ENCODE peak calls at places on chromosomes 12 and 14, in five cellular contexts. Q is AG09309, B is fibroblast of lung, M is fibroblast of the aortic adventitia, S is foreskin fibroblast. K is an unnamed sample.

GRCh38 chr12:62625238-62625637 is 158.6 kb downstream of the MON2 start:
- DNase-seq in Q (no peak), B (no peak), M (peak), S (peak), K (peak)

GRCh38 chr12:6178981-6179761 is 21.0 kb upstream of the CD9 start:
- DNase-seq in Q (no peak), B (no peak), M (no peak), S (peak), K (peak)

GRCh38 chr14:52596861-52597260 is 44.2 kb downstream of the GPR137C start:
- DNase-seq in Q (no peak), B (no peak), M (no peak), S (no peak), K (no peak)

GRCh38 chr12:14394317-14395058 is 29.0 kb downstream of the ATF7IP start:
- DNase-seq in Q (no peak), B (peak), M (peak), S (peak), K (peak)

GRCh38 chr12:110680032-110680431 is 8.9 kb downstream of the HVCN1 start:
- DNase-seq in Q (no peak), B (no peak), M (no peak), S (no peak), K (no peak)

GRCh38 chr12:104237930-104238329 is 22.4 kb downstream of the TXNRD1 start:
- DNase-seq in Q (no peak), B (no peak), M (no peak), S (no peak), K (no peak)

GRCh38 chr12:53207042-53207441 is at the start of gene ITGB7:
- DNase-seq in Q (no peak), B (no peak), M (no peak), S (no peak), K (no peak)

GRCh38 chr12:58156697-58157096 is 215.3 kb downstream of the ATP23 start:
- DNase-seq in Q (no peak), B (no peak), M (no peak), S (no peak), K (no peak)

GRCh38 chr14:66496188-66496807 is 10.1 kb downstream of the CCDC196 start:
- DNase-seq in Q (no peak), B (peak), M (peak), S (no peak), K (peak)

GRCh38 chr12:75933136-75933535 is 98.4 kb downstream of the PHLDA1 start:
- DNase-seq in Q (peak), B (peak), M (peak), S (peak), K (peak)

GRCh38 chr12:56029166-56029519 is 8.3 kb downstream of the IKZF4 start:
- DNase-seq in Q (peak), B (peak), M (peak), S (peak), K (no peak)

GRCh38 chr14:99537399-99537798 is 56.2 kb downstream of the CCNK start:
- DNase-seq in Q (no peak), B (peak), M (peak), S (peak), K (peak)

DNA sequence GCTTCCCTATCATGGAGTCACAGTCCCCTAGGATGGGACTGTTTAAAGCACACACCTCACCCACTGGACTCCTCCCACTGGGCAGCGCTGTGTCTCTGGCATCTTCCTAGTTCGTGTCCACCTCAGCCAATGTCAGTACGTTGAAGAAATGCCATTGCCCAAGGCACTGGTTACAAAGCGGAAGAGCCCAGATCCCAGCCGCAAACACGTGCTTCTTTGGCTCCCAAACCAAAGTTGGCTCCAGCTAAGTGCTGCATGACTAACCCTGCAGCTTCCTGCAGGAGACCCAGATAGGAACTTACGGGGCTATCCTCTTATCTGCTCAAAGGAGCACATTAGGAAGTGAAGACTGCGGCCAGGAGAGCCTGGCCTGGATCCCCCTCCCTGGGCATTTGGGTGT is 9.3 kb downstream of the SYNE3 start:
- DNase-seq in Q (peak), B (peak), M (peak), S (peak), K (peak)
- H3K4me3 ChIP-seq in Q (no peak), B (no peak), M (no peak), S (no peak), K (no peak)

DNA sequence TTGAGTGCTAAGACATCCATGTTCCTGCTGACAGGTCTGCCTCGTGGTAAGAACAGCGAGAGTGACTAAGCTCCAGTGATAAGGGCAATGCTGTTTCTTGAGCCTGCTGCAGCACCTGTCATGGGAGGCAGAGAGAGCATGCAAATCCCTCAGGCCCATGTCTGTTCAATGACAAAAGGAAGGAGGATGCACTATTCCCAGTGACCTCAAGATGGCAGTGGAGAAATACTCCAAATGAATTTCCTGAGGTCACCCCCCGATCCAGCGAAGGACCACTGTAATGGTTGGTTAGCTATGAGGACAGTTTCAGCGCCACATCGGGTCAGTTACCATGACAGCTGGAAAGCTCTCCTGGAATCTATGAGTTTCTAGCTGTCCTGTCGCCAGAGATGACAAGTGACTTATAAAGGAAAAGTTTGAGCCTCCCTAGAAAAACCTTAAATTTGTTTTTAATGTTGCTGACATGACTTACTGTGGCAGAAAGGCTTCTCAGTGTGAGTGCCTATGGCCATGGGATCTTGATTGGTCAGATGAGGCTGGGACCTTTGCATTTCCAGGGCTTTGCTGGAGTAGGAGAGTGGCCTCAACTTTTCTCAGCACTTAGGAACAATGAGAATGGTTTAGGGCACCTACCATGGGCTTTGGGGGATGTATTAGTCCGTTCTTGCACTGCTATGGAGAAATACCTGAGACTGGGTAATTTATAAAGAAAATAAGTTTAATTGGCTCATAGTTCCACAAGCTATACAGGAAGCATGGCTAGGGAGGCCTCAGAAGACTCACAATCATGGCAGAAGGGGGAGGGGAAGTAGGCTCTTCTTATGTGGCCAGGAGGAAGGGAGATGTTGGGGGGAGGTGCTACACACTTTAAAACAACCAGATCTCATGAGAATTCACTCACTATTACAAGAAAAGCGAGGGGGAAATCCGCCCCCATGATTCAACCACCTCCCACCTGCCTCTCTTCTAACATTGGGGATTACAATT is 88.0 kb upstream of the TMEM260 start:
- DNase-seq in Q (no peak), B (peak), M (peak), S (peak), K (peak)
- TF ChIP-seq CTCF in Q (peak), B (peak), M (peak), S (peak), K (peak)

GRCh38 chr14:88552859-88553258 is 1.9 kb downstream of the PTPN21 start:
- DNase-seq in Q (no peak), B (no peak), M (no peak), S (no peak), K (no peak)

GRCh38 chr14:88556581-88556980 is 1.8 kb upstream of the PTPN21 start:
- DNase-seq in Q (no peak), B (no peak), M (peak), S (peak), K (no peak)

GRCh38 chr14:88553886-88554457 is 835 bp downstream of the PTPN21 start:
- DNase-seq in Q (no peak), B (peak), M (peak), S (peak), K (peak)

GRCh38 chr14:88551936-88552565 is 2.8 kb downstream of the PTPN21 start:
- DNase-seq in Q (no peak), B (peak), M (peak), S (peak), K (peak)

GRCh38 chr14:88554458-88555286 is at the start of gene PTPN21:
- DNase-seq in Q (no peak), B (peak), M (peak), S (peak), K (peak)
- H3K4me3 ChIP-seq in Q (peak), B (peak), M (peak), S (peak), K (peak)

GRCh38 chr12:101743724-101744472 is 4.6 kb upstream of the SYCP3 start:
- DNase-seq in Q (no peak), B (no peak), M (no peak), S (no peak), K (no peak)
- TF ChIP-seq CTCF in Q (no peak), B (no peak), M (no peak), S (no peak), K (no peak)

DNA sequence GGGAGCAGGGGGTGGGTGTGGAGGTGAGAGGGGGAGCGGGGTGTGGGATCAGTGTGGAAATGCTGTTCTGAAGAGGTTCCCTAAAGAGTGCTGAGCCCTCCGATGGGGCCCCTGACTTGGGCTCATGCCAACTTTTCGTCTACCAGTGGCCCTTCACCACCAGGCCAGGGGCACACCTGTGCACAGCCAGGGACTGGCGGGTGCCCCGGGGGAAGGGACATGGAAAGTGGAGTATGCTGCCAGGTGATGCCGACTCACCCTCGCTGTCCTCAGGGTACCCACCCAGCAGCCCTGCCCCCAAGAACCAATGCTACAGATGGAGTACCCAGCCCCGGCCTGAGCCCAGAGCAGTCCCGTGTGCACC is 26.2 kb downstream of the AMN start:
- DNase-seq in Q (no peak), B (no peak), M (no peak), S (no peak), K (no peak)
- H3K4me3 ChIP-seq in Q (no peak), B (no peak), M (no peak), S (no peak), K (no peak)

DNA sequence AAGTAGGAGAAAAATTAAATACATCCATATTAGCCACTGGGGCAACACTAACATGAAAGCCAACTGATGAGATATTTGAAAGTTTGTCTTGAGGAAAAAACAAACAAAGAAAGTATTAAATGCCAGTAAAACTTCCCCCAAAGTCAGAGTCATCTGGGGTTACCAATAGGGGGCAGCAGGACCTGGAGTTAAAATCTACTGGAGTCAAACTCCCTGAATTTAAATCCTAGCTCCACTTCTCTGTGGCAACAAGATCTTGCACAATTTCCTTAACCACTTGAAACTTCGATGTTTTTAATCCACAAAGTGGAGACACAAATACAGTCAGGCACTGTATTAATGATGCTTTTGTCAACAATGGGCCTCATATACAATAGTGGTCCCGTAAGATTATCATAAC is 14.4 kb downstream of the PLEKHG7 start:
- DNase-seq in Q (peak), B (peak), M (peak), S (peak), K (peak)
- TF ChIP-seq CTCF in Q (peak), B (peak), M (peak), S (peak), K (peak)

K was measured in choroid plexus epithelial cell.